ENCODE peak calls at places on chromosomes 12 and 14, in eight cellular contexts. S, C, F, H, M, U, Y and O are unnamed samples.

GRCh38 chr12:121060149-121061001 is 21.3 kb upstream of the OASL start:
- DNase-seq in S (peak), C (peak), F (peak), H (no peak), M (peak), U (peak), Y (peak), O (no peak)

GRCh38 chr12:69388371-69388770 is 28.8 kb downstream of the YEATS4 start:
- DNase-seq in S (no peak), C (no peak), F (no peak), H (no peak), M (peak), U (no peak), Y (no peak), O (no peak)

GRCh38 chr12:44817687-44818086 is 58.4 kb downstream of the NELL2 start:
- DNase-seq in S (no peak), C (no peak), F (no peak), H (no peak), M (no peak), U (peak), Y (no peak), O (no peak)

GRCh38 chr12:52259850-52260249 is 14.6 kb upstream of the KRT86 start:
- DNase-seq in S (no peak), C (no peak), F (no peak), H (no peak), M (no peak), U (no peak), Y (no peak), O (no peak)

GRCh38 chr12:122880668-122881067 is 15.3 kb downstream of the VPS37B start:
- DNase-seq in S (no peak), C (no peak), F (no peak), H (no peak), M (peak), U (no peak), Y (no peak), O (no peak)

GRCh38 chr12:27602516-27602915 is 78.5 kb downstream of the PPFIBP1 start:
- DNase-seq in S (no peak), C (no peak), F (no peak), H (no peak), M (no peak), U (no peak), Y (no peak), O (no peak)

GRCh38 chr14:101128478-101129450 is 225.2 kb upstream of the RTL1 start:
- DNase-seq in S (peak), C (no peak), F (no peak), H (peak), M (no peak), U (no peak), Y (peak), O (no peak)

GRCh38 chr14:74964787-74965769 is 9.7 kb upstream of the PGF start:
- DNase-seq in S (no peak), C (no peak), F (no peak), H (no peak), M (no peak), U (no peak), Y (no peak), O (no peak)

GRCh38 chr12:52670961-52671360 is 9.2 kb downstream of the KRT1 start:
- DNase-seq in S (no peak), C (no peak), F (no peak), H (no peak), M (no peak), U (no peak), Y (no peak), O (no peak)

GRCh38 chr14:88479574-88479987 is 75.2 kb downstream of the PTPN21 start:
- DNase-seq in S (no peak), C (no peak), F (no peak), H (no peak), M (no peak), U (no peak), Y (no peak), O (no peak)

GRCh38 chr12:14714437-14714836 is 18.0 kb upstream of the GUCY2C start:
- DNase-seq in S (no peak), C (no peak), F (no peak), H (no peak), M (no peak), U (no peak), Y (no peak), O (no peak)

GRCh38 chr12:118743896-118744700 is 237.2 kb upstream of the SRRM4 start:
- DNase-seq in S (no peak), C (no peak), F (no peak), H (no peak), M (no peak), U (no peak), Y (no peak), O (no peak)

GRCh38 chr12:93699271-93700141 is 22.3 kb downstream of the CRADD start:
- DNase-seq in S (no peak), C (no peak), F (no peak), H (no peak), M (no peak), U (no peak), Y (no peak), O (no peak)

GRCh38 chr12:108772896-108773797 is 41.8 kb upstream of the CORO1C start:
- DNase-seq in S (no peak), C (no peak), F (no peak), H (no peak), M (no peak), U (no peak), Y (no peak), O (no peak)

GRCh38 chr12:12723147-12723680 is 6.0 kb downstream of the CDKN1B start:
- DNase-seq in S (no peak), C (no peak), F (no peak), H (no peak), M (peak), U (no peak), Y (no peak), O (no peak)

GRCh38 chr12:6332459-6332858 is 9.4 kb downstream of the TNFRSF1A start:
- DNase-seq in S (no peak), C (no peak), F (no peak), H (no peak), M (peak), U (no peak), Y (no peak), O (no peak)

GRCh38 chr12:15620726-15621125 is 168.5 kb downstream of the EPS8 start:
- DNase-seq in S (no peak), C (no peak), F (no peak), H (no peak), M (no peak), U (no peak), Y (no peak), O (no peak)

GRCh38 chr14:90274019-90274418 is 17.7 kb downstream of the PSMC1 start:
- DNase-seq in S (no peak), C (no peak), F (no peak), H (no peak), M (peak), U (no peak), Y (no peak), O (no peak)
- TF ChIP-seq POLR2A in S (no peak), C (no peak), F (no peak), H (no peak), M (no peak), U (no peak), Y (no peak), O (no peak)

DNA sequence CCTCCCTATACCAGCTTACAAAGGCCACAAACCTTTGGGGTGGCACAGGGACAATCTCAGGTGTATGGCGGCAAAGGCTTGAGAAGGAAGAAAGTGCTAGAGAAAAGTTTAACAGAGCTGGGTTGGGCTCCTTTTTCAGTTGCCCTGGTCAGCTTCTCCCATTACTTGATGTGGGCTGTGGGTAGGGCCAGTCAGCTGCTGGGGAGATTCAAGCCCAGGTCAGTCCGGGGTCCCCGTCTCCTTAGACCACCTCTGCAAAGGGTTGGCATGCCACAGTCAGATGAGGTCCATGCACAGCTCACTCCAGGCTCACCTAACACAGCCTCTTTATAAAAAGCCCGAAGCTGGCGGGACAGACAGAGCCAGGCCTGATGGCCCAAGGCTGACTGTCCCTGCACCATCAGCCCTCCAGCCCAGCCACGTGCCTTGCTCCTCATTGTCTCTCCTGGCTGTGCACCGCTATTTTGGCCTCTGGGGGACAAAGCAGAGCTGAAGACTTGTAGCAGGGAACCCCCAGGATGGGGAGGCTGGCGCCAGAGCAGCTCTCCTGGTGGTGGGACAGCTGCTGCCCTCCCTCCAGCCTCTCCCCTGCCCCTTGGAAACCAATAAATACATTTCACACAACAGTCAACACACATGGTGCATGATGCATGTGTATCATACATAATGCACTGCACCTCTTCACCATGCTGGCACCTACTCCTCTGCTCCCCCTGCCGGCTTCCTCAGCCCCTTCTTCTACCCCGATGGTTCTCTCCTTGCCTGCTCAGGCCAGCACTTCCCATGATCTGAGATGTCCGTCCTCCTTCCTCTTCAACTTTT is 61.7 kb upstream of the DDX11 start:
- DNase-seq in S (no peak), C (no peak), F (no peak), H (no peak), M (no peak), U (no peak), Y (no peak), O (no peak)
- TF ChIP-seq CTCF in S (no peak), C (no peak), F (no peak), H (no peak), M (no peak), U (peak), Y (no peak), O (no peak)

GRCh38 chr14:102602421-102603292 is 10.2 kb downstream of the RCOR1 start:
- DNase-seq in S (no peak), C (no peak), F (no peak), H (no peak), M (no peak), U (no peak), Y (no peak), O (no peak)
- H3K27ac ChIP-seq in S (no peak), C (no peak), F (no peak), H (no peak), M (peak), U (no peak), Y (no peak), O (peak)

DNA sequence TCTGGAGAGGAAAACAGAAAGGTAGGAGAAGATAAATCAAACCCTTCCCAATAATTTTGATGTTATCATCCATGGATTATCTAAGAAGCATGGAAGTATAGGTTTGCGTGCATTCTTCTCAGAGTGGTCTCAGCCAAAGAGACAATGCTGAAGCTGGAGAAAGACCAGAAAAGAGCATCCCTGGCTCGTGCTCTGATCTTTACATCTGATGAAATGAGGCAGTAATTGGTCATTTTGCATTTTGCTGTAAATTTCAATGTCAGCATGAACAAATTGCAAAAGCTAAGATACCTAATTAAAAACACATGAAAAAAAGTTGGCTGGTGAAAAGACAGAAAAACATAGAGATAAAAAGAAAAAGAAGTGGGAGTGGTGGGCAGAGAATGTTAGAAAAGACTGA is 252.4 kb downstream of the ITPR2 start:
- DNase-seq in S (no peak), C (no peak), F (no peak), H (no peak), M (no peak), U (no peak), Y (no peak), O (no peak)
- TF ChIP-seq POLR2A in S (no peak), C (no peak), F (no peak), H (no peak), M (no peak), U (no peak), Y (no peak), O (no peak)

GRCh38 chr12:21941522-21942376 is 523 bp upstream of the ABCC9 start:
- DNase-seq in S (no peak), C (peak), F (peak), H (peak), M (no peak), U (no peak), Y (peak), O (peak)
- TF ChIP-seq CTCF in S (peak), C (peak), F (peak), H (peak), M (no peak), U (peak), Y (peak), O (peak)

DNA sequence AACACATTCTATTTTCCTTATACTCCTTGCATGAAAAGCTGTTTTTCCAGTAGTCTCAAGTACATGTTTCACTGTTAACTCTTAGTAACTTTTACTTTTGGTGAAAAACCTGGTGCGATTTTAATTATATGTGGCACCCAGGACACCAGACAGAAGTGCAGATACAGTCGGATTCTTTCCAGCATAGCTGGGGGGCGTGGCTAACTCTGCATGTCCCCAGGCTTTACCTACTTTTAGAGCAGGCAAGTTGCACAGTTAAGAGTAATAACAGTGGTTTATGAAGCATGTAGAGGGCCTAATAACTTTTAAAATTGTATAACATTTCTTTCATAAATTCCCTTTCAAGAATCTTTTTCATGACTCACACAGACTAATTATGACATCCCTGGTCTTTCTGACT is 70.7 kb downstream of the HSD17B6 start:
- DNase-seq in S (no peak), C (no peak), F (no peak), H (no peak), M (no peak), U (no peak), Y (no peak), O (no peak)
- H3K27ac ChIP-seq in S (no peak), C (no peak), F (no peak), H (no peak), M (no peak), U (no peak), Y (no peak), O (no peak)

GRCh38 chr14:81449114-81449513 is 49.0 kb upstream of the STON2 start:
- DNase-seq in S (no peak), C (no peak), F (no peak), H (peak), M (no peak), U (no peak), Y (peak), O (peak)

GRCh38 chr14:81449576-81449975 is 49.5 kb upstream of the STON2 start:
- DNase-seq in S (no peak), C (no peak), F (no peak), H (no peak), M (no peak), U (no peak), Y (no peak), O (no peak)

GRCh38 chr14:81450100-81450531 is 50.0 kb upstream of the STON2 start:
- DNase-seq in S (no peak), C (no peak), F (peak), H (peak), M (no peak), U (no peak), Y (peak), O (peak)

GRCh38 chr14:81446279-81447007 is 46.3 kb upstream of the STON2 start:
- DNase-seq in S (no peak), C (no peak), F (no peak), H (no peak), M (no peak), U (no peak), Y (no peak), O (no peak)

DNA sequence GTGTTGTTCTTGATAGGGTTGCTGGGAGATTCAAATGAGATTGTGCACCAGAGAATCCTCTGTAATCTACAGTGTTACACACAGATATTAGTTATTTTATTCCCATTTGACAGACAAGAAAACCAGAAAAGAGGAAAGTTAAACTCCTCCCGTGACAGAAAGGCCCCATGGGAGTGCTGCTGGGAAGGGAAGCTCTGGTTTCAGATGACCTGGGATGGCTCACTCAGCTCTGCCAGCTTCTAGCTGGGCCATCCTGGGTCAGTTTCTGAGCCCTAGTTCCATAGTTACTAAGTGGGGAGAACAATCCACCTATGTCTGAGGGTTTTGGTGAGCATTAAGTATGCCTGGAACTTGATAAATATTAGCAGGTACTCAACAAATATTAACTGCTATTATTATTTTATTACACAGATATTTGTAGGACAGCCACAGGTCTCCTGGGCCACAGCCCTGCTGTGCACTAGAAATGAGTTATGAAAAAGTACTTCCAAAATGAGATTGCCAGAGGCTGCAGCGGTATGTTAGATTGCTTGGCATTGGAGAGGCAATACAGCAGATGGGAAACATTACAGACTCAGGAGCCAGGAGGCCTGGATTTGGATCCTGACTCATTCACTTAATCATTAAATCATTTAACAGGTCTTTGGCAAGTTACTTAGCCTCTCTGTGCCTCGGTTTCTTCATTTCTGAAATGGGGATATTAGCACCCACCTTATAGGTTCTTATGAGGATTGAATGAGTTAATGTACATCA is 47.1 kb upstream of the STON2 start:
- DNase-seq in S (no peak), C (no peak), F (no peak), H (no peak), M (no peak), U (no peak), Y (no peak), O (peak)
- TF ChIP-seq POLR2A in S (no peak), C (no peak), F (no peak), H (no peak), M (no peak), U (no peak), Y (no peak), O (no peak)

DNA sequence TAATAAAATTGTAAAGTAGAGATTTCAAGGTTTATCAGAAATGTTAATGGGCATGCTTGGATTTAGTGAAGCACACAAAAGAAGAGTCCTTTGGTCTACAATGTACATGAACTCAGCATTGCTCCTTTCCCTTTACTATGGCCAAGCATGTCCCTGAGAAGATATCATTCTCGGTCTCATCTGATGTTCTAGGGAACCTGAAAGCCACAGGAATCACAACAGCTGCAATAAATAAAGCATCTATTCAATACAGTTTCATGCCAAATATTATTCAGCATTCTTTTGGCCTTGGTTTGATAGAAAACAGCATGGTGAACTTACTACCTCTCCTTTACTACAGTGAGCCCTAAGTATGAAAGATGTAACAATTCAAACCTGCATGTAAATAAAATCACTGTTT is 261.3 kb upstream of the NPAS3 start:
- DNase-seq in S (no peak), C (no peak), F (no peak), H (no peak), M (no peak), U (no peak), Y (no peak), O (no peak)
- TF ChIP-seq CTCF in S (no peak), C (no peak), F (no peak), H (no peak), M (no peak), U (no peak), Y (no peak), O (no peak)